ENCODE peak calls at places on chromosomes 13 and 19, in eight cellular contexts. L is stomach, O is suprapubic skin, G is breast epithelium, A is GM12891, S is SK-N-SH, J is HepG2, X is esophagus muscularis mucosa. Z is an unnamed sample.

GRCh38 chr19:50376166-50377050 is at the start of gene NR1H2:
- DNase-seq in L (peak; percentile 97), O (peak; percentile 97), G (peak; percentile 93), A (peak; percentile 80), S (peak; percentile 94), J (peak; percentile 92), X (peak; percentile 98), Z (peak; percentile 97)

GRCh38 chr13:24747248-24748151 is 16.5 kb upstream of the RNF17 start:
- DNase-seq in L (no peak), O (no peak), G (no peak), A (no peak), S (no peak), J (no peak), X (no peak), Z (no peak)

GRCh38 chr19:34794289-34794960 is 21.4 kb upstream of the ZNF599 start:
- DNase-seq in L (no peak), O (no peak), G (no peak), A (no peak), S (no peak), J (no peak), X (peak; percentile 50), Z (no peak)

GRCh38 chr13:107466326-107466725 is 749.0 kb downstream of the LIG4 start:
- DNase-seq in L (no peak), O (no peak), G (no peak), A (no peak), S (no peak), J (no peak), X (no peak), Z (no peak)

GRCh38 chr19:41276231-41276630 is 12.1 kb downstream of the HNRNPUL1 start:
- DNase-seq in L (no peak), O (no peak), G (no peak), A (no peak), S (no peak), J (no peak), X (no peak), Z (no peak)

GRCh38 chr13:72839831-72840426 is 58.0 kb downstream of the PIBF1 start:
- DNase-seq in L (peak; percentile 72), O (no peak), G (no peak), A (peak; percentile 24), S (peak; percentile 56), J (peak; percentile 56), X (no peak), Z (peak; percentile 46)

GRCh38 chr13:46665630-46666482 is 112.9 kb downstream of the LRCH1 start:
- DNase-seq in L (no peak), O (no peak), G (no peak), A (no peak), S (peak; percentile 29), J (peak; percentile 70), X (no peak), Z (no peak)

GRCh38 chr13:37775871-37776270 is 93.7 kb downstream of the TRPC4 start:
- DNase-seq in L (no peak), O (no peak), G (no peak), A (no peak), S (no peak), J (no peak), X (no peak), Z (no peak)

GRCh38 chr19:37329686-37330085 is 41.2 kb upstream of the ZNF527 start:
- DNase-seq in L (no peak), O (no peak), G (no peak), A (no peak), S (peak; percentile 32), J (peak; percentile 32), X (no peak), Z (no peak)

GRCh38 chr13:33168326-33168960 is 117.1 kb downstream of the STARD13 start:
- DNase-seq in L (no peak), O (no peak), G (no peak), A (no peak), S (no peak), J (peak; percentile 96), X (no peak), Z (no peak)

GRCh38 chr19:55315956-55316525 is 9.1 kb downstream of the TMEM150B start:
- DNase-seq in L (no peak), O (no peak), G (peak; percentile 81), A (no peak), S (no peak), J (no peak), X (no peak), Z (no peak)

GRCh38 chr13:77896977-77897376 is 21.7 kb downstream of the EDNRB start:
- DNase-seq in L (no peak), O (no peak), G (no peak), A (no peak), S (no peak), J (no peak), X (no peak), Z (no peak)

GRCh38 chr13:93794197-93794885 is 567.7 kb downstream of the GPC6 start:
- DNase-seq in L (no peak), O (no peak), G (no peak), A (peak; percentile 3), S (no peak), J (no peak), X (no peak), Z (no peak)

GRCh38 chr19:48333467-48334384 is 8.4 kb downstream of the EMP3 start:
- DNase-seq in L (peak; percentile 95), O (peak; percentile 94), G (peak; percentile 86), A (peak; percentile 96), S (peak; percentile 84), J (no peak), X (peak; percentile 96), Z (peak; percentile 86)
- TF ChIP-seq POLR2AphosphoS5 in L (peak; percentile 61), O (no peak), G (peak; percentile 33), A (no peak), S (no peak), J (no peak), X (peak; percentile 62), Z (peak; percentile 74)

GRCh38 chr19:13057744-13058143 is 44.9 kb downstream of the LYL1 start:
- DNase-seq in L (no peak), O (no peak), G (no peak), A (no peak), S (no peak), J (no peak), X (no peak), Z (no peak)
- TF ChIP-seq POLR2AphosphoS5 in L (no peak), O (no peak), G (no peak), A (no peak), S (no peak), J (no peak), X (no peak), Z (no peak)

GRCh38 chr19:47243776-47244547 is 12.4 kb upstream of the CCDC9 start:
- DNase-seq in L (peak; percentile 91), O (peak; percentile 95), G (peak; percentile 89), A (peak; percentile 92), S (peak; percentile 91), J (peak; percentile 92), X (peak; percentile 97), Z (peak; percentile 79)
- TF ChIP-seq POLR2AphosphoS5 in L (peak; percentile 71), O (peak; percentile 93), G (peak; percentile 88), A (no peak), S (peak; percentile 34), J (no peak), X (peak; percentile 93), Z (peak; percentile 83)

DNA sequence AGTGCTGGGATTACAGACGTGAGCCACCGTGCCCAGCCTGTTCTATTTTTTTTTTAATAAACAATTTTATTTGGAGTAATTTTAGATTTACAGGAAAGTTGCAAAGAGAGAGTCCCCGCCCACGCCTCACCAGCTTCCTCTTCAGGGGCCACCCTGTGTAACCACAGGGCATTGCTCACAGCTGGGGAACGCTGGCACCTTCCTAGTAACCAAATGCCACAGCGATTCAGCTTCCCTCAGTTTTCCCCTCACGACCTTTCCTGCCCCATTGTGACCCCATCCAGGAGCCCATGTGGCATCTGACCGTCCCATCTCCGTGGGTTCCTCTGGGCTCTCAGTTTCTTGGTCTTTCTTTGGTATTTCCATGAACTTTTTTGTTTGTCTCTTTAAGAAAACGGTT is 83.9 kb downstream of the GNG7 start:
- DNase-seq in L (peak; percentile 59), O (no peak), G (peak; percentile 45), A (no peak), S (no peak), J (no peak), X (no peak), Z (no peak)
- TF ChIP-seq POLR2AphosphoS5 in L (no peak), O (no peak), G (no peak), A (no peak), S (no peak), J (no peak), X (peak; percentile 10), Z (no peak)

GRCh38 chr13:110628952-110629701 is 13.8 kb downstream of the NAXD start:
- DNase-seq in L (no peak), O (no peak), G (no peak), A (no peak), S (peak; percentile 77), J (no peak), X (no peak), Z (no peak)

GRCh38 chr13:110627761-110628476 is 12.6 kb downstream of the NAXD start:
- DNase-seq in L (no peak), O (peak; percentile 65), G (no peak), A (no peak), S (peak; percentile 37), J (no peak), X (no peak), Z (no peak)

GRCh38 chr13:110629735-110630134 is 14.4 kb downstream of the NAXD start:
- DNase-seq in L (no peak), O (no peak), G (no peak), A (no peak), S (no peak), J (no peak), X (no peak), Z (no peak)

GRCh38 chr13:110627351-110627750 is 12.0 kb downstream of the NAXD start:
- DNase-seq in L (no peak), O (no peak), G (no peak), A (no peak), S (no peak), J (no peak), X (no peak), Z (no peak)

GRCh38 chr13:110628477-110628793 is 13.1 kb downstream of the NAXD start:
- DNase-seq in L (no peak), O (peak; percentile 64), G (no peak), A (no peak), S (peak; percentile 84), J (no peak), X (peak; percentile 70), Z (no peak)
- TF ChIP-seq POLR2AphosphoS5 in L (peak; percentile 1), O (no peak), G (no peak), A (no peak), S (no peak), J (no peak), X (peak; percentile 51), Z (no peak)

DNA sequence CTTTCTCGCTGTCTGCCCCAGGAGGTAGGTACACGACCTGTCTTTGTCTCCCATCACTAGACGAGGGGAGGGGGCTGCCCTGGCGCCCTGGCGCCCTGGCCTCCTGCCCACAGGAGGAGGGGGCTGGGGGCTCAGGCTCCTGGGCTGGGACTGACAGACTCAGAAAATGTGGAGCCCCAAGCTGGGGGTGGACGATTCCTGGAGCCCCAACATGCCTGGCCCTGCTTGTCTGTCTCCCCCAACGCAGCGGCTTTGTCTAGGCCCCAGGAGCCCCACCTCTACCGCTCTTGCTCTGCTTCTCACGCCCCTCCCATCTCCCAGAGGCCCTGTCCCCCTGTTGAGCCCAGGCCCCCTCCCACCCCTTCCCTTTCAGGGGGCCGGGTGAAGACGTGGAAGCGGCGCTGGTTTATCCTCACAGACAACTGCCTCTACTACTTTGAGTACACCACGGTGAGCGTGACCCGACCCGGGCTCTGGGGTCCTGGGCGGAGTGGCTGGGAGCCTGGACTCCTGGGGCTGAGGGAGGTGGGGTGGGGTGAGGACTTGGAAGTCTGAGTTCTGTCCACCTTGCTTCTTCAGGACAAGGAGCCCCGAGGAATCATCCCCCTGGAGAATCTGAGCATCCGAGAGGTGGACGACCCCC is 8.6 kb downstream of the CYTH2 start:
- DNase-seq in L (no peak), O (no peak), G (no peak), A (no peak), S (peak; percentile 30), J (no peak), X (no peak), Z (no peak)
- TF ChIP-seq POLR2AphosphoS5 in L (no peak), O (no peak), G (no peak), A (no peak), S (no peak), J (no peak), X (no peak), Z (no peak)